ENCODE peak calls at places on chromosome 10, in five cellular contexts. One of them, this sample, is unnamed. For H3K36me3 and H3K4me1, the result is how much of the 10 kb centered on the place peaks cover.

GRCh38 chr10:121598261-121599249 is at the start of gene FGFR2:
- DNase-seq in HCT116: peak
- DNase-seq in ovary: peak
- DNase-seq in thoracic aorta: no peak
- DNase-seq in suprapubic skin: no peak
- DNase-seq in this sample: no peak

GRCh38 chr10:19041176-19041575 is 7.4 kb upstream of the MALRD1 start:
- DNase-seq in HCT116: no peak
- DNase-seq in ovary: no peak
- DNase-seq in thoracic aorta: no peak
- DNase-seq in suprapubic skin: no peak
- DNase-seq in this sample: no peak

GRCh38 chr10:122464575-122464974 is 3.2 kb downstream of the HTRA1 start:
- DNase-seq in HCT116: no peak
- DNase-seq in ovary: no peak
- DNase-seq in thoracic aorta: no peak
- DNase-seq in suprapubic skin: no peak
- DNase-seq in this sample: no peak

GRCh38 chr10:43939939-43940810 is 291.5 kb upstream of the ZNF32 start:
- DNase-seq in HCT116: no peak
- DNase-seq in ovary: no peak
- DNase-seq in thoracic aorta: no peak
- DNase-seq in suprapubic skin: no peak
- DNase-seq in this sample: no peak

GRCh38 chr10:31368724-31369123 is 49.7 kb downstream of the ZEB1 start:
- DNase-seq in HCT116: no peak
- DNase-seq in ovary: no peak
- DNase-seq in thoracic aorta: no peak
- DNase-seq in suprapubic skin: no peak
- DNase-seq in this sample: no peak

GRCh38 chr10:50552771-50553535 is 70.8 kb downstream of the SGMS1 start:
- DNase-seq in HCT116: no peak
- DNase-seq in ovary: no peak
- DNase-seq in thoracic aorta: no peak
- DNase-seq in suprapubic skin: no peak
- DNase-seq in this sample: no peak

GRCh38 chr10:7301039-7301768 is 109.6 kb downstream of the SFMBT2 start:
- DNase-seq in HCT116: no peak
- DNase-seq in ovary: no peak
- DNase-seq in thoracic aorta: no peak
- DNase-seq in suprapubic skin: no peak
- DNase-seq in this sample: no peak

GRCh38 chr10:61271127-61271780 is 181.9 kb downstream of the TMEM26 start:
- DNase-seq in HCT116: no peak
- DNase-seq in ovary: no peak
- DNase-seq in thoracic aorta: no peak
- DNase-seq in suprapubic skin: no peak
- DNase-seq in this sample: no peak

GRCh38 chr10:101400529-101400928 is 46.6 kb downstream of the BTRC start:
- DNase-seq in HCT116: no peak
- DNase-seq in ovary: no peak
- DNase-seq in thoracic aorta: no peak
- DNase-seq in suprapubic skin: no peak
- DNase-seq in this sample: no peak

GRCh38 chr10:106424981-106425380 is 739.5 kb downstream of the SORCS1 start:
- DNase-seq in HCT116: no peak
- DNase-seq in ovary: no peak
- DNase-seq in thoracic aorta: no peak
- DNase-seq in suprapubic skin: no peak
- DNase-seq in this sample: no peak

GRCh38 chr10:31782701-31783100 is 145.9 kb downstream of the ARHGAP12 start:
- DNase-seq in HCT116: no peak
- DNase-seq in ovary: no peak
- DNase-seq in thoracic aorta: no peak
- DNase-seq in suprapubic skin: no peak
- DNase-seq in this sample: no peak

GRCh38 chr10:97207756-97208346 is 22.1 kb upstream of the SLIT1 start:
- DNase-seq in HCT116: no peak
- DNase-seq in ovary: no peak
- DNase-seq in thoracic aorta: no peak
- DNase-seq in suprapubic skin: no peak
- DNase-seq in this sample: no peak

GRCh38 chr10:5514226-5514881 is 10.4 kb upstream of the CALML3 start:
- DNase-seq in HCT116: no peak
- DNase-seq in ovary: no peak
- DNase-seq in thoracic aorta: no peak
- DNase-seq in suprapubic skin: no peak
- DNase-seq in this sample: no peak

GRCh38 chr10:72490951-72491350 is 134.9 kb downstream of the MICU1 start:
- DNase-seq in HCT116: no peak
- DNase-seq in ovary: no peak
- DNase-seq in thoracic aorta: no peak
- DNase-seq in suprapubic skin: no peak
- DNase-seq in this sample: no peak

GRCh38 chr10:15884447-15884846 is 24.1 kb upstream of the MINDY3 start:
- DNase-seq in HCT116: no peak
- DNase-seq in ovary: no peak
- DNase-seq in thoracic aorta: no peak
- DNase-seq in suprapubic skin: no peak
- DNase-seq in this sample: no peak

GRCh38 chr10:94212876-94213595 is 149.7 kb downstream of the NOC3L start:
- DNase-seq in HCT116: peak
- DNase-seq in ovary: no peak
- DNase-seq in thoracic aorta: no peak
- DNase-seq in suprapubic skin: no peak
- DNase-seq in this sample: no peak

GRCh38 chr10:105473170-105473569 is 832.1 kb downstream of the SORCS3 start:
- DNase-seq in HCT116: no peak
- DNase-seq in ovary: no peak
- DNase-seq in thoracic aorta: no peak
- DNase-seq in suprapubic skin: no peak
- DNase-seq in this sample: no peak

GRCh38 chr10:51773681-51774080 is 74.3 kb upstream of the CSTF2T start:
- DNase-seq in HCT116: no peak
- DNase-seq in ovary: no peak
- DNase-seq in thoracic aorta: no peak
- DNase-seq in suprapubic skin: no peak
- DNase-seq in this sample: no peak

GRCh38 chr10:107516349-107516748 is 351.8 kb upstream of the SORCS1 start:
- DNase-seq in HCT116: no peak
- DNase-seq in ovary: no peak
- DNase-seq in thoracic aorta: no peak
- DNase-seq in suprapubic skin: no peak
- DNase-seq in this sample: no peak

GRCh38 chr10:22489467-22489866 is 144.2 kb downstream of the SPAG6 start:
- DNase-seq in HCT116: no peak
- DNase-seq in ovary: no peak
- DNase-seq in thoracic aorta: no peak
- DNase-seq in suprapubic skin: no peak
- DNase-seq in this sample: no peak

GRCh38 chr10:127043312-127043711 is 138.1 kb downstream of the DOCK1 start:
- DNase-seq in HCT116: no peak
- DNase-seq in ovary: no peak
- DNase-seq in thoracic aorta: no peak
- DNase-seq in suprapubic skin: no peak
- DNase-seq in this sample: no peak

GRCh38 chr10:127041561-127041960 is 136.3 kb downstream of the DOCK1 start:
- DNase-seq in HCT116: peak
- DNase-seq in ovary: no peak
- DNase-seq in thoracic aorta: no peak
- DNase-seq in suprapubic skin: no peak
- DNase-seq in this sample: peak

GRCh38 chr10:127044191-127044590 is 139.0 kb downstream of the DOCK1 start:
- DNase-seq in HCT116: no peak
- DNase-seq in ovary: no peak
- DNase-seq in thoracic aorta: no peak
- DNase-seq in suprapubic skin: no peak
- DNase-seq in this sample: peak

GRCh38 chr10:127039435-127039834 is 134.2 kb downstream of the DOCK1 start:
- DNase-seq in HCT116: no peak
- DNase-seq in ovary: no peak
- DNase-seq in thoracic aorta: no peak
- DNase-seq in suprapubic skin: no peak
- DNase-seq in this sample: no peak

DNA sequence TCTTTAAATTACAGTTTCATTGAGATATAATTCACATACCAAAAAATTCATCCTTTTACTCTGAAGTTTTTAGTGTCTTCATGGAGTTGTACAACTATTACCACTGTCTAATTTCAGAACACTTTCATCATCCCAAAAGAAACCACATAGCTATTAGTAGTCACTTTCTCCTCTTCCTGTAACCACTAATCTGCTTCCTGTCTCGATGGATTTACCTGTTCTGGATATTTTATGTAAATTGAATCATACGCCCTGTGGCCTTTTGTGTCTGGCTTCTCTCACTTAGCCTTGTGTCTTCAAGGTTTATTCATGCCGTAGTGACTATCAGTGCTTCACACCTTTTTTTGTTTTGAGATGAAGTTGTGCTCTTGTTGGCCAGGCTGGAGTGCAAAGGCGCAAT is 135.5 kb downstream of the DOCK1 start:
- DNase-seq in HCT116: no peak
- DNase-seq in ovary: no peak
- DNase-seq in thoracic aorta: no peak
- DNase-seq in suprapubic skin: no peak
- DNase-seq in this sample: peak
- H3K36me3 ChIP-seq in HCT116: under half
- H3K36me3 ChIP-seq in ovary: under half
- H3K36me3 ChIP-seq in thoracic aorta: under half
- H3K36me3 ChIP-seq in suprapubic skin: half or more
- H3K36me3 ChIP-seq in this sample: under half

GRCh38 chr10:11510714-11511113 is 100.7 kb downstream of the USP6NL start:
- DNase-seq in HCT116: no peak
- DNase-seq in ovary: no peak
- DNase-seq in thoracic aorta: no peak
- DNase-seq in suprapubic skin: no peak
- DNase-seq in this sample: no peak
- H3K4me1 ChIP-seq in HCT116: under half
- H3K4me1 ChIP-seq in ovary: under half
- H3K4me1 ChIP-seq in thoracic aorta: under half
- H3K4me1 ChIP-seq in suprapubic skin: under half
- H3K4me1 ChIP-seq in this sample: under half

GRCh38 chr10:95356190-95356955 is 65.6 kb upstream of the PDLIM1 start:
- DNase-seq in HCT116: no peak
- DNase-seq in ovary: no peak
- DNase-seq in thoracic aorta: no peak
- DNase-seq in suprapubic skin: no peak
- DNase-seq in this sample: no peak

GRCh38 chr10:95353123-95353522 is 62.3 kb upstream of the PDLIM1 start:
- DNase-seq in HCT116: no peak
- DNase-seq in ovary: no peak
- DNase-seq in thoracic aorta: no peak
- DNase-seq in suprapubic skin: no peak
- DNase-seq in this sample: no peak

GRCh38 chr10:95352684-95353083 is 61.9 kb upstream of the PDLIM1 start:
- DNase-seq in HCT116: no peak
- DNase-seq in ovary: no peak
- DNase-seq in thoracic aorta: no peak
- DNase-seq in suprapubic skin: no peak
- DNase-seq in this sample: no peak

GRCh38 chr10:95355241-95355779 is 64.5 kb upstream of the PDLIM1 start:
- DNase-seq in HCT116: no peak
- DNase-seq in ovary: no peak
- DNase-seq in thoracic aorta: no peak
- DNase-seq in suprapubic skin: no peak
- DNase-seq in this sample: no peak

DNA sequence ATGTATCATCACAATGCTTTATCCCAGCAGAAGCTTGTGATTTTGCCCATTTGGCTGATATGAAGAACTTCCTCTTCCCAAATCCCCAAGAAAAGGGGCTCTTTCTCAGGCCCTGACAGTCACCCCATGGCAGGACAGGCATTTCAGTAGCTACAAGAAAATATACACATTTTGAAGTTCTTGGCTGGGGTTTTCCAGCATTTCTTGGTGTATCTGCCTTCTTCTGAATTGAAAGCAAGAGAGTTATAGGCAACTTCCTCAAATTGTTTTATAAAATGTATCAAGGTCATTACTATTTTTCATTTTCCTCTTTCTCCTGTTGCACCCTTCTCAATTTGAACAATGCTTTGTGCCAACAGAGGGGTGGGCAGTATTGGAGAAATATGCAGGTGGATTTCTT is 63.3 kb upstream of the PDLIM1 start:
- DNase-seq in HCT116: no peak
- DNase-seq in ovary: no peak
- DNase-seq in thoracic aorta: no peak
- DNase-seq in suprapubic skin: no peak
- DNase-seq in this sample: no peak
- H3K36me3 ChIP-seq in HCT116: under half
- H3K36me3 ChIP-seq in ovary: under half
- H3K36me3 ChIP-seq in thoracic aorta: half or more
- H3K36me3 ChIP-seq in suprapubic skin: under half
- H3K36me3 ChIP-seq in this sample: under half

GRCh38 chr10:87931836-87932230 is 68.4 kb downstream of the PTEN start:
- DNase-seq in HCT116: peak
- DNase-seq in ovary: no peak
- DNase-seq in thoracic aorta: no peak
- DNase-seq in suprapubic skin: no peak
- DNase-seq in this sample: no peak
- H3K4me1 ChIP-seq in HCT116: under half
- H3K4me1 ChIP-seq in ovary: under half
- H3K4me1 ChIP-seq in thoracic aorta: half or more
- H3K4me1 ChIP-seq in suprapubic skin: under half
- H3K4me1 ChIP-seq in this sample: under half

GRCh38 chr10:3116508-3117100 is 49.3 kb downstream of the PFKP start:
- DNase-seq in HCT116: no peak
- DNase-seq in ovary: no peak
- DNase-seq in thoracic aorta: no peak
- DNase-seq in suprapubic skin: no peak
- DNase-seq in this sample: no peak

GRCh38 chr10:3110782-3111625 is 43.7 kb downstream of the PFKP start:
- DNase-seq in HCT116: no peak
- DNase-seq in ovary: no peak
- DNase-seq in thoracic aorta: no peak
- DNase-seq in suprapubic skin: no peak
- DNase-seq in this sample: no peak

GRCh38 chr10:3115685-3116084 is 48.3 kb downstream of the PFKP start:
- DNase-seq in HCT116: no peak
- DNase-seq in ovary: no peak
- DNase-seq in thoracic aorta: no peak
- DNase-seq in suprapubic skin: no peak
- DNase-seq in this sample: no peak

GRCh38 chr10:3111626-3112220 is 44.4 kb downstream of the PFKP start:
- DNase-seq in HCT116: no peak
- DNase-seq in ovary: no peak
- DNase-seq in thoracic aorta: no peak
- DNase-seq in suprapubic skin: no peak
- DNase-seq in this sample: no peak

DNA sequence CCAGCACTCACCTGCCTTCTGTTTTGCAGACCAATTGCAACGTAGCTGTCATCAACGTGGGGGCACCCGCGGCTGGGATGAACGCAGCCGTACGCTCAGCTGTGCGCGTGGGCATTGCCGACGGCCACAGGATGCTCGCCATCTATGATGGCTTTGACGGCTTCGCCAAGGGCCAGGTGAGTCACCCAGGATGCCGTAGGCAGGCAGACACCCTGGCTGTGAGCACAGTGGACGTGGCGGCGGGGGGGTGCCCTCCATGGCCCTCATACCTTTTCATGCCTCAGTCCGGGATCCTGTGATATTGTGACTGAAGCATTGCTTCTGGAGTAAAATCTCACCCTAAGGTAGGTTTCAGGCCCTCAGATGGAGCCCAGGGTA is 46.0 kb downstream of the PFKP start:
- DNase-seq in HCT116: no peak
- DNase-seq in ovary: no peak
- DNase-seq in thoracic aorta: no peak
- DNase-seq in suprapubic skin: no peak
- DNase-seq in this sample: no peak
- H3K36me3 ChIP-seq in HCT116: half or more
- H3K36me3 ChIP-seq in ovary: under half
- H3K36me3 ChIP-seq in thoracic aorta: under half
- H3K36me3 ChIP-seq in suprapubic skin: half or more
- H3K36me3 ChIP-seq in this sample: half or more

This sample was measured in keratinocyte.